ENCODE peak calls at places on chromosome 14, in ten cellular contexts. One of them, this sample, is unnamed.

GRCh38 chr14:62445570-62445969 is 599.7 kb downstream of the KCNH5 start:
- DNase-seq in AG10803: no peak
- DNase-seq in fibroblast of mammary gland: no peak
- DNase-seq in IMR-90: no peak
- DNase-seq in dorsolateral prefrontal cortex: no peak
- DNase-seq in fibroblast of lung: no peak
- DNase-seq in CD8-positive, alpha-beta T cell: no peak
- DNase-seq in epithelial cell of esophagus: no peak
- DNase-seq in Karpas-422: no peak
- DNase-seq in ovary: no peak
- DNase-seq in this sample: no peak

GRCh38 chr14:94132285-94132887 is 3.0 kb upstream of the IFI27L2 start:
- DNase-seq in Karpas-422: peak
- DNase-seq in ovary: no peak
- DNase-seq in IMR-90: peak
- DNase-seq in epithelial cell of esophagus: peak
- DNase-seq in dorsolateral prefrontal cortex: peak
- DNase-seq in fibroblast of mammary gland: peak
- DNase-seq in AG10803: peak
- DNase-seq in CD8-positive, alpha-beta T cell: peak
- DNase-seq in fibroblast of lung: peak
- DNase-seq in this sample: peak

GRCh38 chr14:74161526-74162158 is 76.9 kb downstream of the LIN52 start:
- DNase-seq in fibroblast of mammary gland: no peak
- DNase-seq in IMR-90: no peak
- DNase-seq in AG10803: no peak
- DNase-seq in ovary: no peak
- DNase-seq in CD8-positive, alpha-beta T cell: no peak
- DNase-seq in epithelial cell of esophagus: no peak
- DNase-seq in Karpas-422: no peak
- DNase-seq in fibroblast of lung: no peak
- DNase-seq in dorsolateral prefrontal cortex: no peak
- DNase-seq in this sample: no peak

GRCh38 chr14:72552236-72552635 is 341.7 kb downstream of the DPF3 start:
- DNase-seq in epithelial cell of esophagus: no peak
- DNase-seq in CD8-positive, alpha-beta T cell: no peak
- DNase-seq in IMR-90: no peak
- DNase-seq in fibroblast of lung: no peak
- DNase-seq in ovary: no peak
- DNase-seq in AG10803: no peak
- DNase-seq in fibroblast of mammary gland: no peak
- DNase-seq in dorsolateral prefrontal cortex: no peak
- DNase-seq in Karpas-422: no peak
- DNase-seq in this sample: no peak

GRCh38 chr14:99247772-99248171 is 24.2 kb downstream of the BCL11B start:
- DNase-seq in CD8-positive, alpha-beta T cell: no peak
- DNase-seq in Karpas-422: no peak
- DNase-seq in ovary: no peak
- DNase-seq in dorsolateral prefrontal cortex: no peak
- DNase-seq in epithelial cell of esophagus: no peak
- DNase-seq in fibroblast of lung: no peak
- DNase-seq in AG10803: no peak
- DNase-seq in IMR-90: no peak
- DNase-seq in fibroblast of mammary gland: no peak
- DNase-seq in this sample: no peak

GRCh38 chr14:88129306-88130056 is 124.5 kb downstream of the GPR65 start:
- DNase-seq in fibroblast of lung: peak
- DNase-seq in fibroblast of mammary gland: peak
- DNase-seq in AG10803: peak
- DNase-seq in epithelial cell of esophagus: peak
- DNase-seq in CD8-positive, alpha-beta T cell: no peak
- DNase-seq in Karpas-422: peak
- DNase-seq in ovary: no peak
- DNase-seq in dorsolateral prefrontal cortex: no peak
- DNase-seq in IMR-90: peak
- DNase-seq in this sample: no peak

GRCh38 chr14:55103005-55103640 is 25.9 kb upstream of the LGALS3 start:
- DNase-seq in IMR-90: peak
- DNase-seq in CD8-positive, alpha-beta T cell: peak
- DNase-seq in dorsolateral prefrontal cortex: no peak
- DNase-seq in fibroblast of mammary gland: peak
- DNase-seq in ovary: peak
- DNase-seq in Karpas-422: no peak
- DNase-seq in epithelial cell of esophagus: peak
- DNase-seq in fibroblast of lung: peak
- DNase-seq in AG10803: peak
- DNase-seq in this sample: peak

GRCh38 chr14:51293149-51293925 is 53.3 kb downstream of the TMX1 start:
- DNase-seq in Karpas-422: no peak
- DNase-seq in dorsolateral prefrontal cortex: no peak
- DNase-seq in fibroblast of mammary gland: peak
- DNase-seq in CD8-positive, alpha-beta T cell: no peak
- DNase-seq in fibroblast of lung: peak
- DNase-seq in epithelial cell of esophagus: no peak
- DNase-seq in AG10803: peak
- DNase-seq in ovary: no peak
- DNase-seq in IMR-90: peak
- DNase-seq in this sample: peak

GRCh38 chr14:58430156-58430555 is 2.6 kb downstream of the KIAA0586 start:
- DNase-seq in IMR-90: peak
- DNase-seq in dorsolateral prefrontal cortex: no peak
- DNase-seq in Karpas-422: no peak
- DNase-seq in epithelial cell of esophagus: peak
- DNase-seq in CD8-positive, alpha-beta T cell: no peak
- DNase-seq in fibroblast of mammary gland: peak
- DNase-seq in AG10803: peak
- DNase-seq in fibroblast of lung: peak
- DNase-seq in ovary: no peak
- DNase-seq in this sample: no peak
- H3K4me3 ChIP-seq in IMR-90: no peak
- H3K4me3 ChIP-seq in dorsolateral prefrontal cortex: no peak
- H3K4me3 ChIP-seq in Karpas-422: no peak
- H3K4me3 ChIP-seq in epithelial cell of esophagus: no peak
- H3K4me3 ChIP-seq in CD8-positive, alpha-beta T cell: no peak
- H3K4me3 ChIP-seq in fibroblast of mammary gland: no peak
- H3K4me3 ChIP-seq in AG10803: no peak
- H3K4me3 ChIP-seq in fibroblast of lung: no peak
- H3K4me3 ChIP-seq in ovary: no peak
- H3K4me3 ChIP-seq in this sample: no peak

GRCh38 chr14:39114073-39114838 is at the start of gene GEMIN2:
- DNase-seq in epithelial cell of esophagus: peak
- DNase-seq in IMR-90: peak
- DNase-seq in Karpas-422: peak
- DNase-seq in AG10803: peak
- DNase-seq in ovary: peak
- DNase-seq in CD8-positive, alpha-beta T cell: peak
- DNase-seq in dorsolateral prefrontal cortex: peak
- DNase-seq in fibroblast of mammary gland: peak
- DNase-seq in fibroblast of lung: peak
- DNase-seq in this sample: peak

GRCh38 chr14:39108791-39109190 is 5.3 kb upstream of the GEMIN2 start:
- DNase-seq in fibroblast of lung: no peak
- DNase-seq in ovary: no peak
- DNase-seq in CD8-positive, alpha-beta T cell: no peak
- DNase-seq in IMR-90: no peak
- DNase-seq in AG10803: no peak
- DNase-seq in epithelial cell of esophagus: no peak
- DNase-seq in dorsolateral prefrontal cortex: no peak
- DNase-seq in Karpas-422: no peak
- DNase-seq in fibroblast of mammary gland: no peak
- DNase-seq in this sample: no peak

GRCh38 chr14:39113685-39114072 is 444 bp upstream of the GEMIN2 start:
- DNase-seq in CD8-positive, alpha-beta T cell: no peak
- DNase-seq in fibroblast of lung: no peak
- DNase-seq in epithelial cell of esophagus: no peak
- DNase-seq in dorsolateral prefrontal cortex: no peak
- DNase-seq in ovary: no peak
- DNase-seq in AG10803: no peak
- DNase-seq in Karpas-422: no peak
- DNase-seq in IMR-90: no peak
- DNase-seq in fibroblast of mammary gland: no peak
- DNase-seq in this sample: no peak

GRCh38 chr14:39107624-39108023 is 4.6 kb upstream of the SEC23A start:
- DNase-seq in dorsolateral prefrontal cortex: no peak
- DNase-seq in epithelial cell of esophagus: peak
- DNase-seq in ovary: no peak
- DNase-seq in AG10803: peak
- DNase-seq in CD8-positive, alpha-beta T cell: no peak
- DNase-seq in fibroblast of lung: peak
- DNase-seq in Karpas-422: peak
- DNase-seq in fibroblast of mammary gland: peak
- DNase-seq in IMR-90: peak
- DNase-seq in this sample: no peak

GRCh38 chr14:39109893-39110715 is 4.0 kb upstream of the GEMIN2 start:
- DNase-seq in dorsolateral prefrontal cortex: no peak
- DNase-seq in IMR-90: no peak
- DNase-seq in fibroblast of lung: no peak
- DNase-seq in Karpas-422: peak
- DNase-seq in CD8-positive, alpha-beta T cell: no peak
- DNase-seq in AG10803: no peak
- DNase-seq in ovary: no peak
- DNase-seq in fibroblast of mammary gland: no peak
- DNase-seq in epithelial cell of esophagus: no peak
- DNase-seq in this sample: peak
- H3K4me3 ChIP-seq in dorsolateral prefrontal cortex: no peak
- H3K4me3 ChIP-seq in IMR-90: no peak
- H3K4me3 ChIP-seq in fibroblast of lung: no peak
- H3K4me3 ChIP-seq in Karpas-422: peak
- H3K4me3 ChIP-seq in CD8-positive, alpha-beta T cell: no peak
- H3K4me3 ChIP-seq in AG10803: no peak
- H3K4me3 ChIP-seq in ovary: peak
- H3K4me3 ChIP-seq in fibroblast of mammary gland: no peak
- H3K4me3 ChIP-seq in epithelial cell of esophagus: no peak
- H3K4me3 ChIP-seq in this sample: no peak

GRCh38 chr14:60058087-60058486 is 33.6 kb upstream of the PCNX4 start:
- DNase-seq in Karpas-422: peak
- DNase-seq in AG10803: no peak
- DNase-seq in fibroblast of lung: no peak
- DNase-seq in IMR-90: no peak
- DNase-seq in ovary: no peak
- DNase-seq in fibroblast of mammary gland: no peak
- DNase-seq in dorsolateral prefrontal cortex: no peak
- DNase-seq in epithelial cell of esophagus: no peak
- DNase-seq in CD8-positive, alpha-beta T cell: no peak
- DNase-seq in this sample: no peak

GRCh38 chr14:60064491-60065072 is 27.1 kb upstream of the PCNX4 start:
- DNase-seq in dorsolateral prefrontal cortex: no peak
- DNase-seq in ovary: no peak
- DNase-seq in epithelial cell of esophagus: peak
- DNase-seq in fibroblast of mammary gland: peak
- DNase-seq in Karpas-422: peak
- DNase-seq in CD8-positive, alpha-beta T cell: no peak
- DNase-seq in AG10803: peak
- DNase-seq in IMR-90: peak
- DNase-seq in fibroblast of lung: peak
- DNase-seq in this sample: no peak

GRCh38 chr14:60061371-60061770 is 30.4 kb upstream of the PCNX4 start:
- DNase-seq in ovary: no peak
- DNase-seq in epithelial cell of esophagus: peak
- DNase-seq in AG10803: peak
- DNase-seq in Karpas-422: no peak
- DNase-seq in IMR-90: no peak
- DNase-seq in fibroblast of mammary gland: peak
- DNase-seq in fibroblast of lung: peak
- DNase-seq in dorsolateral prefrontal cortex: no peak
- DNase-seq in CD8-positive, alpha-beta T cell: no peak
- DNase-seq in this sample: no peak
- H3K4me3 ChIP-seq in ovary: no peak
- H3K4me3 ChIP-seq in epithelial cell of esophagus: no peak
- H3K4me3 ChIP-seq in AG10803: no peak
- H3K4me3 ChIP-seq in Karpas-422: no peak
- H3K4me3 ChIP-seq in IMR-90: no peak
- H3K4me3 ChIP-seq in fibroblast of mammary gland: no peak
- H3K4me3 ChIP-seq in fibroblast of lung: no peak
- H3K4me3 ChIP-seq in dorsolateral prefrontal cortex: no peak
- H3K4me3 ChIP-seq in CD8-positive, alpha-beta T cell: no peak
- H3K4me3 ChIP-seq in this sample: no peak

GRCh38 chr14:65231286-65231980 is 129.1 kb upstream of the MAX start:
- DNase-seq in fibroblast of mammary gland: no peak
- DNase-seq in epithelial cell of esophagus: no peak
- DNase-seq in IMR-90: no peak
- DNase-seq in AG10803: no peak
- DNase-seq in CD8-positive, alpha-beta T cell: no peak
- DNase-seq in ovary: no peak
- DNase-seq in fibroblast of lung: no peak
- DNase-seq in Karpas-422: no peak
- DNase-seq in dorsolateral prefrontal cortex: no peak
- DNase-seq in this sample: peak

GRCh38 chr14:65230287-65230728 is 128.0 kb upstream of the MAX start:
- DNase-seq in AG10803: no peak
- DNase-seq in fibroblast of lung: no peak
- DNase-seq in Karpas-422: no peak
- DNase-seq in dorsolateral prefrontal cortex: peak
- DNase-seq in IMR-90: no peak
- DNase-seq in fibroblast of mammary gland: peak
- DNase-seq in CD8-positive, alpha-beta T cell: no peak
- DNase-seq in ovary: peak
- DNase-seq in epithelial cell of esophagus: no peak
- DNase-seq in this sample: peak

GRCh38 chr14:65228956-65229355 is 126.6 kb upstream of the MAX start:
- DNase-seq in dorsolateral prefrontal cortex: no peak
- DNase-seq in IMR-90: no peak
- DNase-seq in fibroblast of mammary gland: no peak
- DNase-seq in AG10803: no peak
- DNase-seq in fibroblast of lung: no peak
- DNase-seq in ovary: no peak
- DNase-seq in Karpas-422: no peak
- DNase-seq in CD8-positive, alpha-beta T cell: no peak
- DNase-seq in epithelial cell of esophagus: no peak
- DNase-seq in this sample: no peak

GRCh38 chr14:65228436-65228835 is 126.1 kb upstream of the MAX start:
- DNase-seq in ovary: no peak
- DNase-seq in fibroblast of lung: no peak
- DNase-seq in fibroblast of mammary gland: no peak
- DNase-seq in IMR-90: no peak
- DNase-seq in epithelial cell of esophagus: no peak
- DNase-seq in dorsolateral prefrontal cortex: no peak
- DNase-seq in CD8-positive, alpha-beta T cell: no peak
- DNase-seq in AG10803: no peak
- DNase-seq in Karpas-422: peak
- DNase-seq in this sample: no peak

DNA sequence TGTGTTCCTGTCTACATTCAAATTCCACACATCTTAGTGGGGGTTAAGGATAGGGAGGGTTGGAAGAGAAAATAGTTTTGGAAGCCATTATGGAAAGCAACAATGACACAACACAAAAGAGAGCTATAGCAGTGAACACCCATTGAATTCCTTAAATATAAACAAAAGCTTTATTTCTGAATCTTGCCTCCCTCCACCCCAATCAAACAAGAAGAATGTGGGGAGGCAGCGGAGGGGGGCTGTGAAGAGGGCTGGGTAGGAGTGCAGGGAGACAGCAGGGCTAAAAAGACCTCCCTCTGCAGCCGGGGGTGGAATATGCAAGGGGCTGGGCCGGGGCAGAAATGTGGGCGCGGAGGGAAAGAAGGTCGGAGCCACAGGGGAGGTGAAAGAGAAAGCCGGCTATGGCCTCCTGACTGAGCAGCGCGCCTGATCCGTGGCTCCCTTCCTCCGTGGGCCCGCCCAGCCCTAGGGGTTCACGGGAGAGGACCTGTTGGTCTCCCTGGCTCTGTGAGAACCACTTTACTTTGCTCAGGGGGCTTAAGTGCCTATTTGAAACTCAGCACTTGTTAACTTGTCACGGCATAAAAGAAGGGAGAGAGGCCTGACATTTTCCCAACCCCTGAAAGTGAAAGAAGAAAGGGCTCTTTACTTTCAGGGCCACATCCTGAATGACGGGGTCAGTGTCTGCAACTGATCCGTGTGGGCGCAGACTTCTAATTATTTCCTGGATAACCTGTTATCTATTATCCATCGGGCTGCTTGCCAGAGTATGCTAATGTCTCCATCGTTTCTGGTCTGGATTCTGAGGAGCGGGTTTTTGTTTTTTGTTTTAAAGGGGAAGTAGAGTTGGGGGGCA is 127.3 kb upstream of the MAX start:
- DNase-seq in dorsolateral prefrontal cortex: peak
- DNase-seq in ovary: peak
- DNase-seq in AG10803: peak
- DNase-seq in epithelial cell of esophagus: no peak
- DNase-seq in Karpas-422: peak
- DNase-seq in CD8-positive, alpha-beta T cell: no peak
- DNase-seq in fibroblast of mammary gland: peak
- DNase-seq in IMR-90: no peak
- DNase-seq in fibroblast of lung: peak
- DNase-seq in this sample: peak
- H3K4me3 ChIP-seq in dorsolateral prefrontal cortex: peak
- H3K4me3 ChIP-seq in ovary: peak
- H3K4me3 ChIP-seq in AG10803: peak
- H3K4me3 ChIP-seq in epithelial cell of esophagus: peak
- H3K4me3 ChIP-seq in Karpas-422: peak
- H3K4me3 ChIP-seq in CD8-positive, alpha-beta T cell: peak
- H3K4me3 ChIP-seq in fibroblast of mammary gland: no peak
- H3K4me3 ChIP-seq in IMR-90: no peak
- H3K4me3 ChIP-seq in fibroblast of lung: peak
- H3K4me3 ChIP-seq in this sample: no peak

This sample was measured in thyroid gland.